ENCODE peak calls at places on chromosome 16, in ten cellular contexts. One of them, this sample, is unnamed.

GRCh38 chr16:67311607-67312449 is 14.7 kb downstream of the KCTD19 start:
- DNase-seq in GM06990: peak; percentile 76
- DNase-seq in stomach: no peak
- DNase-seq in OCI-LY7: no peak
- DNase-seq in CD8-positive, alpha-beta T cell: no peak
- DNase-seq in WTC11: no peak
- DNase-seq in BJ: peak; percentile 100
- DNase-seq in right atrium auricular region: peak; percentile 84
- DNase-seq in astrocyte of the cerebellum: peak; percentile 98
- DNase-seq in PC-3: peak; percentile 94
- DNase-seq in this sample: peak; percentile 78

GRCh38 chr16:6957676-6958075 is 375.0 kb upstream of the RBFOX1 start:
- DNase-seq in GM06990: no peak
- DNase-seq in stomach: no peak
- DNase-seq in OCI-LY7: no peak
- DNase-seq in CD8-positive, alpha-beta T cell: no peak
- DNase-seq in WTC11: no peak
- DNase-seq in BJ: no peak
- DNase-seq in right atrium auricular region: no peak
- DNase-seq in astrocyte of the cerebellum: no peak
- DNase-seq in PC-3: no peak
- DNase-seq in this sample: no peak

GRCh38 chr16:51150159-51150893 is 744 bp downstream of the SALL1 start:
- DNase-seq in GM06990: no peak
- DNase-seq in stomach: no peak
- DNase-seq in OCI-LY7: no peak
- DNase-seq in CD8-positive, alpha-beta T cell: no peak
- DNase-seq in WTC11: no peak
- DNase-seq in BJ: no peak
- DNase-seq in right atrium auricular region: no peak
- DNase-seq in astrocyte of the cerebellum: no peak
- DNase-seq in PC-3: no peak
- DNase-seq in this sample: no peak

GRCh38 chr16:47584464-47585225 is 123.5 kb downstream of the PHKB start:
- DNase-seq in GM06990: no peak
- DNase-seq in stomach: no peak
- DNase-seq in OCI-LY7: no peak
- DNase-seq in CD8-positive, alpha-beta T cell: no peak
- DNase-seq in WTC11: no peak
- DNase-seq in BJ: no peak
- DNase-seq in right atrium auricular region: no peak
- DNase-seq in astrocyte of the cerebellum: no peak
- DNase-seq in PC-3: no peak
- DNase-seq in this sample: no peak

GRCh38 chr16:76081936-76082335 is 195.3 kb upstream of the CNTNAP4 start:
- DNase-seq in GM06990: peak; percentile 1
- DNase-seq in stomach: no peak
- DNase-seq in OCI-LY7: no peak
- DNase-seq in CD8-positive, alpha-beta T cell: no peak
- DNase-seq in WTC11: no peak
- DNase-seq in BJ: no peak
- DNase-seq in right atrium auricular region: no peak
- DNase-seq in astrocyte of the cerebellum: no peak
- DNase-seq in PC-3: no peak
- DNase-seq in this sample: no peak

GRCh38 chr16:73015612-73016487 is 32.1 kb downstream of the ZFHX3 start:
- DNase-seq in GM06990: peak; percentile 61
- DNase-seq in stomach: peak; percentile 94
- DNase-seq in OCI-LY7: no peak
- DNase-seq in CD8-positive, alpha-beta T cell: no peak
- DNase-seq in WTC11: no peak
- DNase-seq in BJ: no peak
- DNase-seq in right atrium auricular region: no peak
- DNase-seq in astrocyte of the cerebellum: no peak
- DNase-seq in PC-3: peak; percentile 15
- DNase-seq in this sample: peak; percentile 71

GRCh38 chr16:3675601-3676130 is 21.2 kb downstream of the DNASE1 start:
- DNase-seq in GM06990: no peak
- DNase-seq in stomach: no peak
- DNase-seq in OCI-LY7: no peak
- DNase-seq in CD8-positive, alpha-beta T cell: no peak
- DNase-seq in WTC11: no peak
- DNase-seq in BJ: no peak
- DNase-seq in right atrium auricular region: no peak
- DNase-seq in astrocyte of the cerebellum: no peak
- DNase-seq in PC-3: no peak
- DNase-seq in this sample: no peak

GRCh38 chr16:56226187-56226586 is 34.9 kb downstream of the GNAO1 start:
- DNase-seq in GM06990: no peak
- DNase-seq in stomach: no peak
- DNase-seq in OCI-LY7: no peak
- DNase-seq in CD8-positive, alpha-beta T cell: no peak
- DNase-seq in WTC11: no peak
- DNase-seq in BJ: no peak
- DNase-seq in right atrium auricular region: peak; percentile 75
- DNase-seq in astrocyte of the cerebellum: no peak
- DNase-seq in PC-3: no peak
- DNase-seq in this sample: no peak

GRCh38 chr16:81632392-81633146 is 146.5 kb upstream of the PLCG2 start:
- DNase-seq in GM06990: no peak
- DNase-seq in stomach: peak; percentile 49
- DNase-seq in OCI-LY7: no peak
- DNase-seq in CD8-positive, alpha-beta T cell: peak; percentile 71
- DNase-seq in WTC11: no peak
- DNase-seq in BJ: no peak
- DNase-seq in right atrium auricular region: no peak
- DNase-seq in astrocyte of the cerebellum: peak; percentile 60
- DNase-seq in PC-3: peak; percentile 85
- DNase-seq in this sample: no peak

GRCh38 chr16:11180489-11180888 is 75.5 kb downstream of the SOCS1 start:
- DNase-seq in GM06990: no peak
- DNase-seq in stomach: no peak
- DNase-seq in OCI-LY7: no peak
- DNase-seq in CD8-positive, alpha-beta T cell: no peak
- DNase-seq in WTC11: no peak
- DNase-seq in BJ: no peak
- DNase-seq in right atrium auricular region: no peak
- DNase-seq in astrocyte of the cerebellum: no peak
- DNase-seq in PC-3: no peak
- DNase-seq in this sample: peak; percentile 71

GRCh38 chr16:1678500-1679098 is 520 bp downstream of the JPT2 start:
- DNase-seq in GM06990: no peak
- DNase-seq in stomach: peak; percentile 50
- DNase-seq in OCI-LY7: peak; percentile 33
- DNase-seq in CD8-positive, alpha-beta T cell: peak; percentile 19
- DNase-seq in WTC11: no peak
- DNase-seq in BJ: no peak
- DNase-seq in right atrium auricular region: no peak
- DNase-seq in astrocyte of the cerebellum: no peak
- DNase-seq in PC-3: peak; percentile 48
- DNase-seq in this sample: no peak

GRCh38 chr16:569445-570254 is at the start of gene PIGQ:
- DNase-seq in GM06990: peak; percentile 79
- DNase-seq in stomach: peak; percentile 64
- DNase-seq in OCI-LY7: peak; percentile 79
- DNase-seq in CD8-positive, alpha-beta T cell: peak; percentile 58
- DNase-seq in WTC11: peak; percentile 80
- DNase-seq in BJ: no peak
- DNase-seq in right atrium auricular region: peak; percentile 72
- DNase-seq in astrocyte of the cerebellum: no peak
- DNase-seq in PC-3: peak; percentile 48
- DNase-seq in this sample: peak; percentile 95

GRCh38 chr16:574021-574760 is 4.4 kb downstream of the PIGQ start:
- DNase-seq in GM06990: no peak
- DNase-seq in stomach: peak; percentile 58
- DNase-seq in OCI-LY7: no peak
- DNase-seq in CD8-positive, alpha-beta T cell: no peak
- DNase-seq in WTC11: no peak
- DNase-seq in BJ: no peak
- DNase-seq in right atrium auricular region: no peak
- DNase-seq in astrocyte of the cerebellum: no peak
- DNase-seq in PC-3: no peak
- DNase-seq in this sample: no peak

GRCh38 chr16:575354-576196 is 5.8 kb downstream of the PIGQ start:
- DNase-seq in GM06990: no peak
- DNase-seq in stomach: no peak
- DNase-seq in OCI-LY7: no peak
- DNase-seq in CD8-positive, alpha-beta T cell: no peak
- DNase-seq in WTC11: no peak
- DNase-seq in BJ: no peak
- DNase-seq in right atrium auricular region: no peak
- DNase-seq in astrocyte of the cerebellum: no peak
- DNase-seq in PC-3: no peak
- DNase-seq in this sample: no peak

GRCh38 chr16:576197-576822 is 6.5 kb downstream of the PIGQ start:
- DNase-seq in GM06990: no peak
- DNase-seq in stomach: no peak
- DNase-seq in OCI-LY7: no peak
- DNase-seq in CD8-positive, alpha-beta T cell: no peak
- DNase-seq in WTC11: no peak
- DNase-seq in BJ: no peak
- DNase-seq in right atrium auricular region: no peak
- DNase-seq in astrocyte of the cerebellum: no peak
- DNase-seq in PC-3: no peak
- DNase-seq in this sample: no peak

GRCh38 chr16:572865-573650 is 3.3 kb downstream of the PIGQ start:
- DNase-seq in GM06990: no peak
- DNase-seq in stomach: no peak
- DNase-seq in OCI-LY7: no peak
- DNase-seq in CD8-positive, alpha-beta T cell: no peak
- DNase-seq in WTC11: no peak
- DNase-seq in BJ: no peak
- DNase-seq in right atrium auricular region: no peak
- DNase-seq in astrocyte of the cerebellum: no peak
- DNase-seq in PC-3: no peak
- DNase-seq in this sample: no peak
- TF ChIP-seq CTCF in GM06990: no peak
- TF ChIP-seq CTCF in stomach: no peak
- TF ChIP-seq CTCF in OCI-LY7: no peak
- TF ChIP-seq CTCF in CD8-positive, alpha-beta T cell: no peak
- TF ChIP-seq CTCF in WTC11: no peak
- TF ChIP-seq CTCF in BJ: no peak
- TF ChIP-seq CTCF in right atrium auricular region: no peak
- TF ChIP-seq CTCF in astrocyte of the cerebellum: no peak
- TF ChIP-seq CTCF in PC-3: no peak
- TF ChIP-seq CTCF in this sample: no peak

GRCh38 chr16:71894229-71894920 is 956 bp upstream of the IST1 start:
- DNase-seq in GM06990: peak; percentile 50
- DNase-seq in stomach: peak; percentile 56
- DNase-seq in OCI-LY7: peak; percentile 43
- DNase-seq in CD8-positive, alpha-beta T cell: peak; percentile 10
- DNase-seq in WTC11: peak; percentile 64
- DNase-seq in BJ: no peak
- DNase-seq in right atrium auricular region: peak; percentile 76
- DNase-seq in astrocyte of the cerebellum: peak; percentile 27
- DNase-seq in PC-3: peak; percentile 59
- DNase-seq in this sample: no peak
- TF ChIP-seq CTCF in GM06990: peak; percentile 34
- TF ChIP-seq CTCF in stomach: no peak
- TF ChIP-seq CTCF in OCI-LY7: peak; percentile 41
- TF ChIP-seq CTCF in CD8-positive, alpha-beta T cell: no peak
- TF ChIP-seq CTCF in WTC11: no peak
- TF ChIP-seq CTCF in BJ: no peak
- TF ChIP-seq CTCF in right atrium auricular region: no peak
- TF ChIP-seq CTCF in astrocyte of the cerebellum: no peak
- TF ChIP-seq CTCF in PC-3: peak; percentile 13
- TF ChIP-seq CTCF in this sample: peak; percentile 39

GRCh38 chr16:23155445-23156049 is 6.3 kb upstream of the USP31 start:
- DNase-seq in GM06990: no peak
- DNase-seq in stomach: peak; percentile 44
- DNase-seq in OCI-LY7: peak; percentile 45
- DNase-seq in CD8-positive, alpha-beta T cell: no peak
- DNase-seq in WTC11: peak; percentile 26
- DNase-seq in BJ: no peak
- DNase-seq in right atrium auricular region: no peak
- DNase-seq in astrocyte of the cerebellum: no peak
- DNase-seq in PC-3: peak; percentile 37
- DNase-seq in this sample: no peak
- TF ChIP-seq CTCF in GM06990: peak; percentile 64
- TF ChIP-seq CTCF in stomach: no peak
- TF ChIP-seq CTCF in OCI-LY7: peak; percentile 82
- TF ChIP-seq CTCF in CD8-positive, alpha-beta T cell: no peak
- TF ChIP-seq CTCF in WTC11: no peak
- TF ChIP-seq CTCF in BJ: peak; percentile 33
- TF ChIP-seq CTCF in right atrium auricular region: no peak
- TF ChIP-seq CTCF in astrocyte of the cerebellum: peak; percentile 38
- TF ChIP-seq CTCF in PC-3: peak; percentile 61
- TF ChIP-seq CTCF in this sample: peak; percentile 58

DNA sequence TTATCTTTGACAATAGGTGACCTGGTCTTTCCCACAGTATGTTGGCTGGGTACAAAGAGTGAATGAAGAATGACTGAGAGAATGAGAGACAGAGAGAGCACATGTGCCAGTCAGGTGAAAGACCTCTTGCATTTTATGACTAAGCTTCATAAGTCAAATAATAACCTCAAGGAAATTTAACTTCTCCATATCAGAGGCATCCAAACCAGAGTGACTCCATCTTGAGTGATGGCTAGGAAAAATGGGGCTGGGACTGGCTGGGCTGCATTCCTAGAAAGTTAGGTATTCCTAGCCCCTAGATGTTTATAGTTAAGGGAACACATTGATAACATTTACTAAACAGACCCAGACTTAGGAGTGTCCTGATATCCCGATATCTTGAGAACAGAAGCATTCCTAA is 3.9 kb upstream of the RBL2 start:
- DNase-seq in GM06990: no peak
- DNase-seq in stomach: no peak
- DNase-seq in OCI-LY7: no peak
- DNase-seq in CD8-positive, alpha-beta T cell: no peak
- DNase-seq in WTC11: no peak
- DNase-seq in BJ: no peak
- DNase-seq in right atrium auricular region: no peak
- DNase-seq in astrocyte of the cerebellum: no peak
- DNase-seq in PC-3: peak; percentile 19
- DNase-seq in this sample: no peak
- TF ChIP-seq CTCF in GM06990: no peak
- TF ChIP-seq CTCF in stomach: no peak
- TF ChIP-seq CTCF in OCI-LY7: no peak
- TF ChIP-seq CTCF in CD8-positive, alpha-beta T cell: no peak
- TF ChIP-seq CTCF in WTC11: no peak
- TF ChIP-seq CTCF in BJ: no peak
- TF ChIP-seq CTCF in right atrium auricular region: no peak
- TF ChIP-seq CTCF in astrocyte of the cerebellum: no peak
- TF ChIP-seq CTCF in PC-3: no peak
- TF ChIP-seq CTCF in this sample: no peak

This sample was measured in GM13977.